ENCODE peak calls at places on chromosomes 7 and 10, in four cellular contexts. One of them, this sample, is unnamed.

GRCh38 chr10:31770307-31770902 is 158.2 kb downstream of the ARHGAP12 start:
- DNase-seq in NCI-H1092: no peak
- DNase-seq in activated T-cell treated with anti-CD3 and anti-CD28 coated beads for 48 hours: peak
- DNase-seq in naive thymus-derived CD4-positive, alpha-beta T cell: peak
- DNase-seq in this sample: peak

GRCh38 chr7:9608560-9608959 is 1175.2 kb downstream of the NXPH1 start:
- DNase-seq in NCI-H1092: no peak
- DNase-seq in activated T-cell treated with anti-CD3 and anti-CD28 coated beads for 48 hours: no peak
- DNase-seq in naive thymus-derived CD4-positive, alpha-beta T cell: no peak
- DNase-seq in this sample: no peak

GRCh38 chr7:134886353-134887057 is 99.8 kb upstream of the AGBL3 start:
- DNase-seq in NCI-H1092: peak
- DNase-seq in activated T-cell treated with anti-CD3 and anti-CD28 coated beads for 48 hours: no peak
- DNase-seq in naive thymus-derived CD4-positive, alpha-beta T cell: no peak
- DNase-seq in this sample: no peak

GRCh38 chr7:149787428-149788299 is 14.3 kb upstream of the ZNF467 start:
- DNase-seq in NCI-H1092: no peak
- DNase-seq in activated T-cell treated with anti-CD3 and anti-CD28 coated beads for 48 hours: no peak
- DNase-seq in naive thymus-derived CD4-positive, alpha-beta T cell: no peak
- DNase-seq in this sample: peak

GRCh38 chr7:65798111-65799075 is 74.5 kb upstream of the VKORC1L1 start:
- DNase-seq in NCI-H1092: no peak
- DNase-seq in activated T-cell treated with anti-CD3 and anti-CD28 coated beads for 48 hours: no peak
- DNase-seq in naive thymus-derived CD4-positive, alpha-beta T cell: no peak
- DNase-seq in this sample: no peak

GRCh38 chr7:155844526-155844925 is 32.3 kb upstream of the SHH start:
- DNase-seq in NCI-H1092: no peak
- DNase-seq in activated T-cell treated with anti-CD3 and anti-CD28 coated beads for 48 hours: no peak
- DNase-seq in naive thymus-derived CD4-positive, alpha-beta T cell: no peak
- DNase-seq in this sample: no peak

GRCh38 chr7:43291789-43292188 is 179.3 kb downstream of the HECW1 start:
- DNase-seq in NCI-H1092: no peak
- DNase-seq in activated T-cell treated with anti-CD3 and anti-CD28 coated beads for 48 hours: no peak
- DNase-seq in naive thymus-derived CD4-positive, alpha-beta T cell: no peak
- DNase-seq in this sample: no peak

GRCh38 chr10:27536437-27536836 is 32.3 kb downstream of the RAB18 start:
- DNase-seq in NCI-H1092: no peak
- DNase-seq in activated T-cell treated with anti-CD3 and anti-CD28 coated beads for 48 hours: no peak
- DNase-seq in naive thymus-derived CD4-positive, alpha-beta T cell: no peak
- DNase-seq in this sample: no peak

GRCh38 chr10:98536551-98536950 is 89.8 kb upstream of the HPS1 start:
- DNase-seq in NCI-H1092: no peak
- DNase-seq in activated T-cell treated with anti-CD3 and anti-CD28 coated beads for 48 hours: no peak
- DNase-seq in naive thymus-derived CD4-positive, alpha-beta T cell: no peak
- DNase-seq in this sample: no peak

GRCh38 chr7:149625339-149625946 is 127.8 kb upstream of the ZNF746 start:
- DNase-seq in NCI-H1092: peak
- DNase-seq in activated T-cell treated with anti-CD3 and anti-CD28 coated beads for 48 hours: peak
- DNase-seq in naive thymus-derived CD4-positive, alpha-beta T cell: peak
- DNase-seq in this sample: no peak

GRCh38 chr7:105924950-105925349 is 38.1 kb upstream of the CDHR3 start:
- DNase-seq in NCI-H1092: no peak
- DNase-seq in activated T-cell treated with anti-CD3 and anti-CD28 coated beads for 48 hours: no peak
- DNase-seq in naive thymus-derived CD4-positive, alpha-beta T cell: no peak
- DNase-seq in this sample: no peak

GRCh38 chr7:100209493-100209892 is 10.3 kb upstream of the PVRIG start:
- DNase-seq in NCI-H1092: no peak
- DNase-seq in activated T-cell treated with anti-CD3 and anti-CD28 coated beads for 48 hours: no peak
- DNase-seq in naive thymus-derived CD4-positive, alpha-beta T cell: no peak
- DNase-seq in this sample: no peak